ENCODE peak calls at places on chromosome 9, in nine cellular contexts. One of them, this sample, is unnamed.

GRCh38 chr9:101388507-101388993 is 3.7 kb upstream of the BAAT start:
- DNase-seq in CD8-positive, alpha-beta T cell: no peak
- DNase-seq in psoas muscle: no peak
- DNase-seq in body of pancreas: no peak
- DNase-seq in heart left ventricle: no peak
- DNase-seq in neural progenitor cell: no peak
- DNase-seq in left ventricle myocardium inferior: no peak
- DNase-seq in Peyer's patch: no peak
- DNase-seq in A549: no peak
- DNase-seq in this sample: no peak

GRCh38 chr9:90062982-90063381 is 458.2 kb downstream of the GADD45G start:
- DNase-seq in CD8-positive, alpha-beta T cell: no peak
- DNase-seq in psoas muscle: no peak
- DNase-seq in body of pancreas: no peak
- DNase-seq in heart left ventricle: no peak
- DNase-seq in neural progenitor cell: no peak
- DNase-seq in left ventricle myocardium inferior: no peak
- DNase-seq in Peyer's patch: no peak
- DNase-seq in A549: no peak
- DNase-seq in this sample: no peak

GRCh38 chr9:304106-304505 is 89.4 kb downstream of the DOCK8 start:
- DNase-seq in CD8-positive, alpha-beta T cell: no peak
- DNase-seq in psoas muscle: no peak
- DNase-seq in body of pancreas: no peak
- DNase-seq in heart left ventricle: no peak
- DNase-seq in neural progenitor cell: no peak
- DNase-seq in left ventricle myocardium inferior: no peak
- DNase-seq in Peyer's patch: no peak
- DNase-seq in A549: no peak
- DNase-seq in this sample: no peak

GRCh38 chr9:107707419-107707837 is 217.9 kb upstream of the KLF4 start:
- DNase-seq in CD8-positive, alpha-beta T cell: no peak
- DNase-seq in psoas muscle: no peak
- DNase-seq in body of pancreas: no peak
- DNase-seq in heart left ventricle: no peak
- DNase-seq in neural progenitor cell: no peak
- DNase-seq in left ventricle myocardium inferior: no peak
- DNase-seq in Peyer's patch: no peak
- DNase-seq in A549: peak; percentile 17
- DNase-seq in this sample: peak; percentile 94

GRCh38 chr9:98191615-98192502 is 578 bp downstream of the CORO2A start:
- DNase-seq in CD8-positive, alpha-beta T cell: peak; percentile 47
- DNase-seq in psoas muscle: peak; percentile 59
- DNase-seq in body of pancreas: peak; percentile 13
- DNase-seq in heart left ventricle: no peak
- DNase-seq in neural progenitor cell: peak; percentile 45
- DNase-seq in left ventricle myocardium inferior: no peak
- DNase-seq in Peyer's patch: peak; percentile 79
- DNase-seq in A549: no peak
- DNase-seq in this sample: peak; percentile 85

GRCh38 chr9:136545065-136545965 is 533 bp downstream of the NOTCH1 start:
- DNase-seq in CD8-positive, alpha-beta T cell: peak; percentile 51
- DNase-seq in psoas muscle: no peak
- DNase-seq in body of pancreas: no peak
- DNase-seq in heart left ventricle: no peak
- DNase-seq in neural progenitor cell: peak; percentile 55
- DNase-seq in left ventricle myocardium inferior: no peak
- DNase-seq in Peyer's patch: peak; percentile 78
- DNase-seq in A549: no peak
- DNase-seq in this sample: no peak

GRCh38 chr9:128629852-128630545 is 26.6 kb downstream of the DYNC2I2 start:
- DNase-seq in CD8-positive, alpha-beta T cell: no peak
- DNase-seq in psoas muscle: no peak
- DNase-seq in body of pancreas: no peak
- DNase-seq in heart left ventricle: no peak
- DNase-seq in neural progenitor cell: no peak
- DNase-seq in left ventricle myocardium inferior: no peak
- DNase-seq in Peyer's patch: no peak
- DNase-seq in A549: no peak
- DNase-seq in this sample: no peak

GRCh38 chr9:7879551-7880245 is 80.1 kb upstream of the DMAC1 start:
- DNase-seq in CD8-positive, alpha-beta T cell: peak; percentile 25
- DNase-seq in psoas muscle: no peak
- DNase-seq in body of pancreas: no peak
- DNase-seq in heart left ventricle: no peak
- DNase-seq in neural progenitor cell: peak; percentile 88
- DNase-seq in left ventricle myocardium inferior: no peak
- DNase-seq in Peyer's patch: no peak
- DNase-seq in A549: no peak
- DNase-seq in this sample: no peak

GRCh38 chr9:109342878-109343277 is 22.0 kb upstream of the EPB41L4B start:
- DNase-seq in CD8-positive, alpha-beta T cell: no peak
- DNase-seq in psoas muscle: no peak
- DNase-seq in body of pancreas: no peak
- DNase-seq in heart left ventricle: no peak
- DNase-seq in neural progenitor cell: no peak
- DNase-seq in left ventricle myocardium inferior: no peak
- DNase-seq in Peyer's patch: peak; percentile 79
- DNase-seq in A549: no peak
- DNase-seq in this sample: no peak

GRCh38 chr9:34171753-34172535 is 6.9 kb upstream of the UBAP1 start:
- DNase-seq in CD8-positive, alpha-beta T cell: peak; percentile 64
- DNase-seq in psoas muscle: no peak
- DNase-seq in body of pancreas: peak; percentile 56
- DNase-seq in heart left ventricle: peak; percentile 34
- DNase-seq in neural progenitor cell: no peak
- DNase-seq in left ventricle myocardium inferior: no peak
- DNase-seq in Peyer's patch: peak; percentile 81
- DNase-seq in A549: no peak
- DNase-seq in this sample: no peak

GRCh38 chr9:105328872-105329728 is 84.6 kb downstream of the SLC44A1 start:
- DNase-seq in CD8-positive, alpha-beta T cell: no peak
- DNase-seq in psoas muscle: peak; percentile 58
- DNase-seq in body of pancreas: no peak
- DNase-seq in heart left ventricle: no peak
- DNase-seq in neural progenitor cell: no peak
- DNase-seq in left ventricle myocardium inferior: no peak
- DNase-seq in Peyer's patch: no peak
- DNase-seq in A549: no peak
- DNase-seq in this sample: no peak

GRCh38 chr9:117718085-117718484 is 13.9 kb downstream of the TLR4 start:
- DNase-seq in CD8-positive, alpha-beta T cell: no peak
- DNase-seq in psoas muscle: no peak
- DNase-seq in body of pancreas: peak; percentile 36
- DNase-seq in heart left ventricle: no peak
- DNase-seq in neural progenitor cell: no peak
- DNase-seq in left ventricle myocardium inferior: no peak
- DNase-seq in Peyer's patch: peak; percentile 55
- DNase-seq in A549: no peak
- DNase-seq in this sample: no peak

GRCh38 chr9:109815366-109815947 is 35.5 kb downstream of the PALM2AKAP2 start:
- DNase-seq in CD8-positive, alpha-beta T cell: no peak
- DNase-seq in psoas muscle: no peak
- DNase-seq in body of pancreas: no peak
- DNase-seq in heart left ventricle: no peak
- DNase-seq in neural progenitor cell: no peak
- DNase-seq in left ventricle myocardium inferior: no peak
- DNase-seq in Peyer's patch: no peak
- DNase-seq in A549: no peak
- DNase-seq in this sample: no peak

GRCh38 chr9:99515874-99516656 is 294.0 kb downstream of the SEC61B start:
- DNase-seq in CD8-positive, alpha-beta T cell: no peak
- DNase-seq in psoas muscle: no peak
- DNase-seq in body of pancreas: no peak
- DNase-seq in heart left ventricle: no peak
- DNase-seq in neural progenitor cell: peak; percentile 9
- DNase-seq in left ventricle myocardium inferior: no peak
- DNase-seq in Peyer's patch: peak; percentile 49
- DNase-seq in A549: no peak
- DNase-seq in this sample: no peak

GRCh38 chr9:79661279-79661678 is 89.5 kb downstream of the TLE4 start:
- DNase-seq in CD8-positive, alpha-beta T cell: no peak
- DNase-seq in psoas muscle: no peak
- DNase-seq in body of pancreas: no peak
- DNase-seq in heart left ventricle: no peak
- DNase-seq in neural progenitor cell: no peak
- DNase-seq in left ventricle myocardium inferior: no peak
- DNase-seq in Peyer's patch: no peak
- DNase-seq in A549: no peak
- DNase-seq in this sample: no peak

GRCh38 chr9:130448035-130448624 is 3.4 kb downstream of the ASS1 start:
- DNase-seq in CD8-positive, alpha-beta T cell: no peak
- DNase-seq in psoas muscle: no peak
- DNase-seq in body of pancreas: no peak
- DNase-seq in heart left ventricle: no peak
- DNase-seq in neural progenitor cell: no peak
- DNase-seq in left ventricle myocardium inferior: no peak
- DNase-seq in Peyer's patch: no peak
- DNase-seq in A549: no peak
- DNase-seq in this sample: no peak

GRCh38 chr9:15142903-15143534 is 164.0 kb downstream of the TTC39B start:
- DNase-seq in CD8-positive, alpha-beta T cell: no peak
- DNase-seq in psoas muscle: no peak
- DNase-seq in body of pancreas: peak; percentile 14
- DNase-seq in heart left ventricle: no peak
- DNase-seq in neural progenitor cell: peak; percentile 69
- DNase-seq in left ventricle myocardium inferior: no peak
- DNase-seq in Peyer's patch: no peak
- DNase-seq in A549: peak; percentile 62
- DNase-seq in this sample: peak; percentile 49

GRCh38 chr9:72292874-72293607 is 72.0 kb downstream of the ZFAND5 start:
- DNase-seq in CD8-positive, alpha-beta T cell: no peak
- DNase-seq in psoas muscle: no peak
- DNase-seq in body of pancreas: peak; percentile 61
- DNase-seq in heart left ventricle: no peak
- DNase-seq in neural progenitor cell: no peak
- DNase-seq in left ventricle myocardium inferior: no peak
- DNase-seq in Peyer's patch: peak; percentile 62
- DNase-seq in A549: peak; percentile 67
- DNase-seq in this sample: no peak

GRCh38 chr9:36835271-36835996 is 198.6 kb downstream of the PAX5 start:
- DNase-seq in CD8-positive, alpha-beta T cell: no peak
- DNase-seq in psoas muscle: no peak
- DNase-seq in body of pancreas: no peak
- DNase-seq in heart left ventricle: no peak
- DNase-seq in neural progenitor cell: no peak
- DNase-seq in left ventricle myocardium inferior: no peak
- DNase-seq in Peyer's patch: peak; percentile 61
- DNase-seq in A549: no peak
- DNase-seq in this sample: no peak
- TF ChIP-seq CTCF in CD8-positive, alpha-beta T cell: no peak
- TF ChIP-seq CTCF in psoas muscle: no peak
- TF ChIP-seq CTCF in body of pancreas: no peak
- TF ChIP-seq CTCF in heart left ventricle: no peak
- TF ChIP-seq CTCF in neural progenitor cell: no peak
- TF ChIP-seq CTCF in left ventricle myocardium inferior: no peak
- TF ChIP-seq CTCF in Peyer's patch: no peak
- TF ChIP-seq CTCF in A549: no peak
- TF ChIP-seq CTCF in this sample: no peak

GRCh38 chr9:21579209-21579608 is 97.1 kb upstream of the IFNE start:
- DNase-seq in CD8-positive, alpha-beta T cell: peak; percentile 49
- DNase-seq in psoas muscle: no peak
- DNase-seq in body of pancreas: no peak
- DNase-seq in heart left ventricle: no peak
- DNase-seq in neural progenitor cell: no peak
- DNase-seq in left ventricle myocardium inferior: no peak
- DNase-seq in Peyer's patch: no peak
- DNase-seq in A549: no peak
- DNase-seq in this sample: no peak
- H3K27ac ChIP-seq in CD8-positive, alpha-beta T cell: peak overlapping the region; percentile 9
- H3K27ac ChIP-seq in psoas muscle: no peak overlapping the region
- H3K27ac ChIP-seq in body of pancreas: no peak overlapping the region
- H3K27ac ChIP-seq in heart left ventricle: no peak overlapping the region
- H3K27ac ChIP-seq in neural progenitor cell: no peak overlapping the region
- H3K27ac ChIP-seq in left ventricle myocardium inferior: no peak overlapping the region
- H3K27ac ChIP-seq in Peyer's patch: peak overlapping the region; percentile 50
- H3K27ac ChIP-seq in A549: peak overlapping the region; percentile 97
- H3K27ac ChIP-seq in this sample: no peak overlapping the region

GRCh38 chr9:87290241-87290700 is 207.4 kb upstream of the DAPK1 start:
- DNase-seq in CD8-positive, alpha-beta T cell: no peak
- DNase-seq in psoas muscle: no peak
- DNase-seq in body of pancreas: no peak
- DNase-seq in heart left ventricle: no peak
- DNase-seq in neural progenitor cell: peak; percentile 13
- DNase-seq in left ventricle myocardium inferior: no peak
- DNase-seq in Peyer's patch: no peak
- DNase-seq in A549: no peak
- DNase-seq in this sample: peak; percentile 17
- TF ChIP-seq CTCF in CD8-positive, alpha-beta T cell: no peak
- TF ChIP-seq CTCF in psoas muscle: peak; percentile 9
- TF ChIP-seq CTCF in body of pancreas: no peak
- TF ChIP-seq CTCF in heart left ventricle: no peak
- TF ChIP-seq CTCF in neural progenitor cell: peak; percentile 35
- TF ChIP-seq CTCF in left ventricle myocardium inferior: no peak
- TF ChIP-seq CTCF in Peyer's patch: no peak
- TF ChIP-seq CTCF in A549: no peak
- TF ChIP-seq CTCF in this sample: no peak

DNA sequence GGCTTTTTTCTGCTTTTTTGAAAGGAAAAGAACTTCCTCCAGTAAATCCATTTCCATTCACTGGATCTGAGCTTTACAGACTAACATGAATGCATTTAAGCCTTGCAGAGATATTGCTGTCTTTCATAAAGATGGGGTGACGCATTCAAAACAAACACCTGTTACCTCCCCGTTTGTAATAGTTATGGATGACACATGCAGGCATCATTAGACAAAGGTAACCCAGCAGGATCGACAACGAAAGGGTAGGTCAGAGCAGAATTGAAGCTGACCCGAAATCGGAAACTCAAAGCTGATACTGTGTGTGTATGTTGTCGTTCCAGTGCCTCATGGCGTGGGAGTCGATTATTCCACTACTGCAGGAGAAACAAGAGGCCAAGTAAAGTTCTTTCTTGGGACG is 22.2 kb downstream of the SLC46A2 start:
- DNase-seq in CD8-positive, alpha-beta T cell: no peak
- DNase-seq in psoas muscle: no peak
- DNase-seq in body of pancreas: no peak
- DNase-seq in heart left ventricle: no peak
- DNase-seq in neural progenitor cell: no peak
- DNase-seq in left ventricle myocardium inferior: no peak
- DNase-seq in Peyer's patch: no peak
- DNase-seq in A549: no peak
- DNase-seq in this sample: peak; percentile 76
- H3K27ac ChIP-seq in CD8-positive, alpha-beta T cell: no peak overlapping the region
- H3K27ac ChIP-seq in psoas muscle: peak overlapping the region; percentile 55
- H3K27ac ChIP-seq in body of pancreas: no peak overlapping the region
- H3K27ac ChIP-seq in heart left ventricle: no peak overlapping the region
- H3K27ac ChIP-seq in neural progenitor cell: no peak overlapping the region
- H3K27ac ChIP-seq in left ventricle myocardium inferior: no peak overlapping the region
- H3K27ac ChIP-seq in Peyer's patch: peak overlapping the region; percentile 85
- H3K27ac ChIP-seq in A549: no peak overlapping the region
- H3K27ac ChIP-seq in this sample: no peak overlapping the region